ENCODE peak calls at places on chromosomes 7 and 10, in eight cellular contexts. A, C, B, N, W, E, Y and L are unnamed samples.

GRCh38 chr7:151570366-151570915 is 50.7 kb upstream of the RHEB start:
- DNase-seq in B (no peak), N (no peak), Y (no peak), C (no peak), E (no peak), A (no peak), W (no peak), L (no peak)

GRCh38 chr7:84105582-84105981 is 89.0 kb downstream of the SEMA3A start:
- DNase-seq in B (no peak), A (no peak), W (no peak), N (no peak), E (no peak), C (no peak), Y (no peak), L (no peak)

GRCh38 chr7:101058355-101058754 is 26.9 kb upstream of the TRIM56 start:
- DNase-seq in W (peak; percentile 8), E (peak; percentile 64), A (peak; percentile 24), C (peak; percentile 83), N (peak; percentile 19), Y (no peak), B (no peak), L (peak; percentile 37)

GRCh38 chr7:142303650-142304049 is 45.8 kb upstream of the PRSS58 start:
- DNase-seq in E (no peak), A (no peak), W (no peak), N (no peak), C (no peak), Y (no peak), B (peak; percentile 44), L (no peak)

GRCh38 chr7:69598081-69598486 is at the start of gene AUTS2:
- DNase-seq in A (no peak), W (peak; percentile 3), C (peak; percentile 89), N (peak; percentile 80), E (peak; percentile 91), Y (peak; percentile 1), B (no peak), L (peak; percentile 88)

GRCh38 chr7:156725982-156726381 is 85.4 kb downstream of the RNF32 start:
- DNase-seq in E (no peak), B (no peak), C (no peak), A (no peak), Y (no peak), W (no peak), N (no peak), L (no peak)

GRCh38 chr7:150668472-150668911 is 17.0 kb upstream of the GIMAP2 start:
- DNase-seq in E (no peak), C (no peak), B (no peak), A (no peak), N (no peak), W (no peak), Y (no peak), L (no peak)

GRCh38 chr7:5218564-5219360 is 28.7 kb downstream of the WIPI2 start:
- DNase-seq in B (no peak), C (no peak), W (no peak), E (no peak), N (peak; percentile 12), Y (no peak), A (no peak), L (no peak)

GRCh38 chr7:108080094-108080656 is 50.0 kb downstream of the LAMB4 start:
- DNase-seq in N (no peak), C (no peak), W (no peak), B (no peak), A (no peak), Y (no peak), E (no peak), L (no peak)

GRCh38 chr7:25624837-25625236 is 396.6 kb upstream of the NPVF start:
- DNase-seq in Y (no peak), B (no peak), W (no peak), A (no peak), C (no peak), N (no peak), E (peak; percentile 77), L (no peak)

GRCh38 chr10:24814568-24815313 is 91.1 kb upstream of the ARHGAP21 start:
- DNase-seq in W (peak; percentile 95), N (no peak), A (peak; percentile 42), E (no peak), Y (no peak), C (no peak), B (peak; percentile 90), L (no peak)

GRCh38 chr7:53062796-53063195 is 27.4 kb downstream of the POM121L12 start:
- DNase-seq in A (no peak), E (no peak), W (no peak), B (no peak), N (no peak), Y (no peak), C (no peak), L (no peak)

GRCh38 chr7:129166745-129167144 is 21.7 kb upstream of the SMO start:
- DNase-seq in W (peak; percentile 27), E (no peak), A (no peak), C (no peak), B (no peak), Y (no peak), N (no peak), L (no peak)

GRCh38 chr7:158003441-158004122 is 584.0 kb downstream of the PTPRN2 start:
- DNase-seq in A (no peak), W (no peak), C (no peak), Y (no peak), N (no peak), E (no peak), B (no peak), L (no peak)

GRCh38 chr7:130996841-130997231 is 262.8 kb upstream of the KLF14 start:
- DNase-seq in E (no peak), C (no peak), W (peak; percentile 85), A (peak; percentile 9), N (no peak), Y (no peak), B (peak; percentile 98), L (no peak)

GRCh38 chr10:87544750-87545149 is 40.1 kb downstream of the MINPP1 start:
- DNase-seq in E (no peak), N (no peak), W (no peak), B (no peak), A (no peak), C (no peak), Y (no peak), L (no peak)

GRCh38 chr7:52838981-52839411 is 196.4 kb upstream of the POM121L12 start:
- DNase-seq in A (no peak), B (no peak), N (no peak), C (no peak), E (no peak), Y (no peak), W (no peak), L (no peak)

GRCh38 chr10:112389147-112389822 is 15.4 kb downstream of the ACSL5 start:
- DNase-seq in C (no peak), A (peak; percentile 81), E (no peak), B (peak; percentile 93), N (no peak), W (peak; percentile 62), Y (no peak), L (no peak)

GRCh38 chr7:114150704-114151103 is 231.9 kb upstream of the PPP1R3A start:
- DNase-seq in B (no peak), N (no peak), W (no peak), E (no peak), A (no peak), C (no peak), Y (no peak), L (no peak)

GRCh38 chr10:1035201-1035600 is 9.5 kb upstream of the IDI2 start:
- DNase-seq in N (no peak), B (no peak), E (no peak), Y (no peak), C (no peak), A (no peak), W (no peak), L (no peak)
- TF ChIP-seq CTCF in N (no peak), B (no peak), E (no peak), Y (no peak), C (no peak), A (no peak), W (no peak), L (no peak)

GRCh38 chr10:66931340-66931948 is 5.6 kb downstream of the LRRTM3 start:
- DNase-seq in A (peak; percentile 53), Y (peak; percentile 41), E (no peak), N (no peak), C (no peak), W (peak; percentile 28), B (no peak), L (no peak)
- TF ChIP-seq CTCF in A (peak; percentile 90), Y (peak; percentile 85), E (peak; percentile 76), N (peak; percentile 71), C (peak; percentile 98), W (peak; percentile 84), B (peak; percentile 92), L (peak; percentile 76)

GRCh38 chr7:146768941-146769340 is 652.3 kb downstream of the CNTNAP2 start:
- DNase-seq in N (no peak), W (no peak), Y (no peak), E (no peak), A (no peak), B (no peak), C (no peak), L (no peak)

GRCh38 chr7:146773506-146773905 is 656.9 kb downstream of the CNTNAP2 start:
- DNase-seq in Y (no peak), B (peak; percentile 40), E (no peak), A (no peak), C (no peak), W (no peak), N (no peak), L (no peak)

DNA sequence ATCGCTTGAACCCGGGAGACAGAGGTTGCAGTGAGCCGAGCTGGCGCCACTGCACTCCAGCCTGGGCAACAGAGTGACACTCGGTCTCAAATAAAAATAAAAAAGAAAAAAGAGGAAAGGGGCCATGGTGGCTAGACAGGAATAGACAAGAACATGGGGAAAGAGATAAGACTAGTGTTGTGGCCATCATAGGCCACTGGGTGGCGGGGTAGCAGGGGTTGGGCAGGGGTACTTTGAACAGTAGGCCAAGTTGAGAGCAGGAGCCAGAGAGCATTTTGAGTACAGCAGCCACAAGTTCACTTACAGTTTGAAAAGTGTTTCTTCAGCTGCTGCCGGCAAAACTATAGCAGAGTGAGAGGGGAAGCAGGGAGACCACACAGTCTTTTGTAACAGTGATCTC is 656.0 kb downstream of the CNTNAP2 start:
- DNase-seq in B (no peak), W (no peak), C (no peak), N (no peak), Y (no peak), E (no peak), A (no peak), L (no peak)
- TF ChIP-seq CTCF in B (peak; percentile 32), W (no peak), C (peak; percentile 49), N (no peak), Y (no peak), E (no peak), A (no peak), L (no peak)

GRCh38 chr7:36131026-36131425 is 22.0 kb upstream of the EEPD1 start:
- DNase-seq in A (no peak), B (no peak), E (no peak), W (no peak), Y (no peak), N (no peak), C (no peak), L (no peak)

GRCh38 chr7:36128448-36129047 is 24.5 kb upstream of the EEPD1 start:
- DNase-seq in Y (peak; percentile 73), E (peak; percentile 88), N (peak; percentile 52), B (peak; percentile 95), C (no peak), A (peak; percentile 86), W (peak; percentile 83), L (no peak)

GRCh38 chr7:36130236-36130945 is 22.7 kb upstream of the EEPD1 start:
- DNase-seq in E (no peak), A (no peak), W (no peak), Y (no peak), B (no peak), N (no peak), C (no peak), L (no peak)

GRCh38 chr7:36129048-36129534 is 24.0 kb upstream of the EEPD1 start:
- DNase-seq in W (no peak), N (no peak), E (no peak), A (peak; percentile 25), Y (no peak), B (peak; percentile 94), C (no peak), L (no peak)

GRCh38 chr7:36127075-36127740 is 25.8 kb upstream of the EEPD1 start:
- DNase-seq in N (no peak), C (no peak), Y (no peak), B (no peak), E (no peak), A (no peak), W (no peak), L (no peak)
- TF ChIP-seq CTCF in N (no peak), C (no peak), Y (peak; percentile 60), B (no peak), E (no peak), A (peak; percentile 56), W (no peak), L (no peak)